ENCODE peak calls at places on chromosomes 12 and 14, in five cellular contexts. V, Q, X, W and I are unnamed samples.

GRCh38 chr12:88132387-88132786 is 9.5 kb downstream of the CEP290 start:
- DNase-seq in V (no peak), W (no peak), Q (no peak), X (no peak), I (no peak)

GRCh38 chr12:49225551-49226166 is 36.8 kb upstream of the TUBA1A start:
- DNase-seq in V (no peak), W (no peak), X (no peak), Q (no peak), I (no peak)

GRCh38 chr14:22039938-22040780 is 366.5 kb upstream of the OR4E1 start:
- DNase-seq in Q (no peak), X (no peak), W (no peak), V (peak), I (no peak)

GRCh38 chr14:103141117-103141796 is 18.0 kb downstream of the TNFAIP2 start:
- DNase-seq in W (no peak), Q (no peak), V (peak), X (peak), I (peak)

GRCh38 chr12:28938056-28938455 is 211.0 kb upstream of the FAR2 start:
- DNase-seq in Q (no peak), X (no peak), V (no peak), W (no peak), I (no peak)

GRCh38 chr12:11838403-11838802 is 188.9 kb downstream of the ETV6 start:
- DNase-seq in W (no peak), X (no peak), Q (no peak), V (no peak), I (no peak)

GRCh38 chr12:121580959-121581680 is at the start of gene KDM2B:
- DNase-seq in Q (peak), W (peak), X (peak), V (no peak), I (no peak)

GRCh38 chr14:91418387-91419043 is 895 bp upstream of the CCDC88C start:
- DNase-seq in V (peak), X (peak), Q (peak), W (no peak), I (peak)

GRCh38 chr14:60641722-60642269 is 7.5 kb downstream of the SIX1 start:
- DNase-seq in W (no peak), V (no peak), Q (no peak), X (no peak), I (no peak)

GRCh38 chr14:60642790-60643397 is 6.4 kb downstream of the SIX1 start:
- DNase-seq in X (no peak), V (no peak), Q (no peak), W (no peak), I (no peak)

GRCh38 chr14:60643443-60644402 is 5.6 kb downstream of the SIX1 start:
- DNase-seq in Q (no peak), V (no peak), X (no peak), W (no peak), I (no peak)

GRCh38 chr14:60640859-60641721 is 8.2 kb downstream of the SIX1 start:
- DNase-seq in V (no peak), X (no peak), W (no peak), Q (no peak), I (no peak)

DNA sequence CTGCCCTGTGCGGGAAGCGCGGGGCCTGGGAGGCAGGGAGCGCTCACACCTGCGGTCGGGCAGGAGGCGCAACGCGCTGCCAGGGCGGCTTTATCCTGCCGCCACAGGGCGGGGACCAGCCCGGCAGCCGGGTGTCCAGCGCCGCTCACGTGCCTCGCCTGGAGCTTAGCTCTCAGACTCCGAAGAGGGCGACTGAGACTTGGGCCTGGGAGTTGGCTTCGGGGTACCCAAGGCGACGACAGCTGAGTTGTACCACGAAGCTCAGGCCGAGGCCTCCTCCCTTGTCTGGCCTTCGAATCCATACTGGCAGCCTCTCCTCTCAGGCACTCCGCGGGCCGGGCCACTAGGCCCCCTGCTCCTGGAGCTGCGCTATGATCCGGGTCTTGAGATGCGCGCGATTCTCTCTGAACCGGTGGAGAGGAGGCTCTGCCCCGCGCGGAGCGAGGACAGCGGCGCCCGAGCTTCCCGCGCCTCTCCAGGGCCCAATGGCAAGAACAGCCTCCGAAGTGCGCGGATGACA is 6.9 kb downstream of the SIX1 start:
- DNase-seq in V (no peak), W (no peak), Q (no peak), X (no peak), I (no peak)
- TF ChIP-seq POLR2A in V (no peak), W (no peak), Q (no peak), X (no peak), I (no peak)

GRCh38 chr12:6532051-6532926 is 2.0 kb upstream of the GAPDH start:
- DNase-seq in V (peak), X (peak), W (peak), Q (no peak), I (peak)
- TF ChIP-seq POLR2A in V (peak), X (no peak), W (peak), Q (no peak), I (peak)

DNA sequence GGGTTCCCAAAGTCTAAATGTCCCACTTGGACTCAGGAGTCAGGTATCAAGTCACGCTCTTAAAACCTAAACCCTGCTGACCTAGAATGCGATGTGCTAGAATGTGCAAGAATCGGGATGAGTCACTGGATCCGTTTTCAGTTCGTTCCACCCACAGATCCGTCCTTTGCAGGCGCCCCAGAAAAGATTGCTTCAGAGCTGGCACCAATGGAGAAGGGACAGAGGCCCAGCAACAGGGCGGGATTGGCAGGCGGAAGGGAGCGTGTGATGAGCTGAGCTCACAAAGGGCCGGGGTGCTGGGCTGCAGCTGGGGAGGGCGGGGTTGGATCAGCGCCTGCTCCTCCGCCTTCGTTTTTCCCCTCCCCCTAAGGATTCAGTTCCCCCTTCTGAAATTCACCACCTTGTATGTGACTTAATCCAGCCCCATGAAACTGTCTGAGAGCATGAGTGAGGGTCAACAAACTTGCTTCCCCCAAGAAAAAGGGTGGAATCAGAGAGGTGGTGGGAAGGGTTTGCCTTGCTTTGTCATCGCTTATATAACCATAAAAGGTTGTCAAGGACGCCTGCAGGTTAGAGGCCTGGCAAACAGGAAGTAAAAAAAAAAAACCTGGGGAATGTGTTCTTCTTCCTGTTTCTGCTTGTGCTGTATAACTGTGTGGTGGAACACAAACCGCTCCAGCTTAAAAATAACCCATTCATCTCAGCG is 2.8 kb upstream of the UBC start:
- DNase-seq in Q (peak), X (peak), W (peak), V (peak), I (no peak)
- TF ChIP-seq POLR2A in Q (peak), X (no peak), W (peak), V (no peak), I (peak)

GRCh38 chr12:43835656-43836454 is at the start of gene TMEM117:
- DNase-seq in V (peak), Q (peak), X (peak), W (peak), I (peak)
- TF ChIP-seq POLR2A in V (peak), Q (peak), X (no peak), W (no peak), I (peak)

GRCh38 chr12:50401383-50402155 is 884 bp downstream of the LARP4 start:
- DNase-seq in V (no peak), X (no peak), Q (peak), W (peak), I (no peak)

GRCh38 chr12:50402270-50403000 is 1.8 kb downstream of the LARP4 start:
- DNase-seq in W (no peak), Q (no peak), X (no peak), V (no peak), I (no peak)

GRCh38 chr12:50400104-50400637 is 514 bp upstream of the LARP4 start:
- DNase-seq in Q (no peak), X (no peak), V (no peak), W (no peak), I (no peak)

GRCh38 chr12:50398931-50399330 is 1.8 kb upstream of the LARP4 start:
- DNase-seq in W (no peak), X (no peak), V (no peak), Q (no peak), I (no peak)

GRCh38 chr12:50400638-50401382 is at the start of gene LARP4:
- DNase-seq in V (peak), Q (peak), X (peak), W (peak), I (peak)
- TF ChIP-seq POLR2A in V (peak), Q (peak), X (no peak), W (peak), I (peak)